ENCODE peak calls at places on chromosomes 11 and 22, in five cellular contexts. C is endothelial cell of umbilical vein, U is IMR-90, H is AG04449, W is fibroblast of villous mesenchyme. T is an unnamed sample.

GRCh38 chr11:97772696-97773095 is 1248.1 kb upstream of the CNTN5 start:
- DNase-seq in W (peak), H (no peak), U (no peak), C (no peak), T (no peak)

GRCh38 chr11:124640660-124641059 is 18.0 kb downstream of the TBRG1 start:
- DNase-seq in H (no peak), C (no peak), W (no peak), U (no peak), T (no peak)

GRCh38 chr22:36922752-36923457 is 9.5 kb downstream of the CSF2RB start:
- DNase-seq in C (no peak), H (no peak), W (no peak), U (no peak), T (no peak)

GRCh38 chr22:49555526-49555925 is 272.1 kb downstream of the BRD1 start:
- DNase-seq in H (no peak), C (no peak), U (no peak), W (no peak), T (no peak)

GRCh38 chr11:131561486-131561885 is 191.1 kb downstream of the NTM start:
- DNase-seq in U (no peak), C (no peak), H (no peak), W (no peak), T (no peak)

GRCh38 chr11:61747389-61748285 is 4.8 kb upstream of the MYRF start:
- DNase-seq in H (no peak), C (peak), W (peak), U (peak), T (peak)

GRCh38 chr11:81869337-81870065 is 864.2 kb downstream of the FAM181B start:
- DNase-seq in H (no peak), W (no peak), U (no peak), C (no peak), T (no peak)

GRCh38 chr22:29683536-29683935 is 36.3 kb upstream of the CABP7 start:
- DNase-seq in W (no peak), U (no peak), H (no peak), C (no peak), T (no peak)

GRCh38 chr22:47655930-47656329 is 893.5 kb downstream of the TBC1D22A start:
- DNase-seq in W (no peak), U (no peak), H (no peak), C (no peak), T (no peak)

GRCh38 chr11:68146704-68147474 is 25.7 kb upstream of the CHKA start:
- DNase-seq in H (no peak), C (peak), W (peak), U (peak), T (peak)

GRCh38 chr22:38327805-38328204 is 10.6 kb upstream of the CSNK1E start:
- DNase-seq in C (peak), U (peak), W (peak), H (peak), T (peak)

GRCh38 chr11:3152471-3153110 is 12.5 kb downstream of the OSBPL5 start:
- DNase-seq in W (no peak), U (peak), H (no peak), C (no peak), T (no peak)

GRCh38 chr11:2690261-2690575 is 9.6 kb downstream of the KCNQ1OT1 start:
- DNase-seq in H (no peak), U (no peak), C (no peak), W (no peak), T (no peak)

GRCh38 chr11:46560300-46561025 is 33.4 kb downstream of the AMBRA1 start:
- DNase-seq in W (peak), C (peak), U (peak), H (no peak), T (peak)

GRCh38 chr22:40890881-40891280 is 29.0 kb upstream of the DNAJB7 start:
- DNase-seq in C (no peak), U (peak), W (peak), H (no peak), T (peak)

GRCh38 chr22:32354360-32355351 is 3.0 kb upstream of the RFPL3 start:
- DNase-seq in W (peak), U (peak), H (no peak), C (peak), T (no peak)

GRCh38 chr11:82738116-82738515 is 4.5 kb upstream of the FAM181B start:
- DNase-seq in W (no peak), U (no peak), H (no peak), C (no peak), T (no peak)

GRCh38 chr11:20913113-20913512 is 243.7 kb downstream of the NELL1 start:
- DNase-seq in W (no peak), C (no peak), H (no peak), U (no peak), T (no peak)

GRCh38 chr11:15775051-15775541 is 581.2 kb downstream of the SOX6 start:
- DNase-seq in C (no peak), H (no peak), U (peak), W (no peak), T (peak)

GRCh38 chr11:44631831-44632230 is 66.4 kb downstream of the CD82 start:
- DNase-seq in C (no peak), W (no peak), U (no peak), H (no peak), T (no peak)

GRCh38 chr11:70761906-70762196 is 363.5 kb downstream of the CTTN start:
- DNase-seq in C (no peak), W (no peak), U (no peak), H (no peak), T (no peak)

GRCh38 chr22:23804781-23805291 is 18.1 kb downstream of the SMARCB1 start:
- DNase-seq in U (no peak), W (peak), H (no peak), C (no peak), T (no peak)

GRCh38 chr11:65506770-65507485 is 8.1 kb downstream of the MALAT1 start:
- DNase-seq in C (peak), W (peak), H (peak), U (peak), T (peak)

GRCh38 chr11:44729065-44729464 is 2.3 kb downstream of the TSPAN18 start:
- DNase-seq in W (no peak), H (no peak), C (peak), U (no peak), T (no peak)

GRCh38 chr22:29310863-29311339 is 4.5 kb downstream of the GAS2L1 start:
- DNase-seq in U (peak), W (peak), H (peak), C (peak), T (peak)

GRCh38 chr11:126352934-126353801 is 2.3 kb upstream of the ST3GAL4 start:
- DNase-seq in W (peak), H (no peak), C (peak), U (peak), T (peak)

GRCh38 chr11:121365304-121365703 is 72.7 kb downstream of the SC5D start:
- DNase-seq in U (no peak), H (no peak), W (no peak), C (no peak), T (no peak)

GRCh38 chr11:85718991-85719807 is 33.2 kb upstream of the CCDC89 start:
- DNase-seq in H (peak), C (peak), U (peak), W (peak), T (peak)

GRCh38 chr11:121106812-121107211 is 5.8 kb downstream of the TECTA start:
- DNase-seq in W (no peak), C (no peak), H (no peak), U (no peak), T (no peak)

DNA sequence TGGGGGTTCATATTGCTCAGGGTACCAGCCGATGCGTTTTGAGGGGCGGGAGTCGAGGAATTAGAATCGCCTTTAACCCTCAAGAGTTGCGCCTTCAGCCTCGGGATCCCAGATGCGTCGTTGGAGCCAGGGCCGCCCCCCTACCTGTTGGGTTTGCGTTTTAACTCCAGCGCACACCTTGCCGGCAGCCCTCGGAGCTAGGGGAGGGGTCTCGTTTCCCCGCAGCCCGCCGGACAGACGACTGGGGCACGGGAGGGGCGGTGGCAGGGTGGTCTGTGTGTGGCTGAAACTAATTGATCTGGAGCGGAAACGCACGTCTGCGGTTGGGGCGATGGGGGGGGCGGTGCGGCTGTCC is 3.4 kb upstream of the CCND1 start:
- DNase-seq in U (no peak), W (no peak), H (no peak), C (no peak), T (no peak)
- H3K4me3 ChIP-seq in U (no peak), W (peak), H (peak), C (no peak), T (peak)

DNA sequence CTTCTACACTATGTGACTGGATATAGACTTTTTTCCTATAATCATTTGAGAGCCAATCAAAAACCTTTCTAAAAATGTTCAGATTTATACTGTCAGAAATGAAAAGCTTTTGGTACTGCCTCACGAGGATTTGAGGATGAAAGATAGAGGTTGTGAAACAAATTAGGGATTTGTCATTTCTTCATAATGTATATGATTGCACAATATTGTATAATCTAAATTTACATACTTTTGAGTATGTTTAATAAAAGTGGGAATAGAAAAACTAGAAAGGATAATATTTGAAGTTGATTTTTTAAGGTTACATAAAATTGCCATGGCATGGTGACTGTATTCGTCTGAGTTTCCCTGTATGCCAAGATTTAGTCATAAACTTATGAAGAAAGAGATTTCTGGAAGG is 56.3 kb downstream of the CASP12 start:
- DNase-seq in W (no peak), H (no peak), U (no peak), C (no peak), T (no peak)
- H3K4me3 ChIP-seq in W (no peak), H (no peak), U (no peak), C (no peak), T (no peak)

GRCh38 chr22:44063462-44064371 is 39.6 kb downstream of the PARVB start:
- DNase-seq in C (no peak), H (no peak), W (no peak), U (no peak), T (no peak)
- H3K4me3 ChIP-seq in C (no peak), H (no peak), W (no peak), U (no peak), T (no peak)

GRCh38 chr11:17905477-17905876 is 107.4 kb downstream of the SERGEF start:
- DNase-seq in W (no peak), H (no peak), C (no peak), U (no peak), T (no peak)

GRCh38 chr11:17907046-17907445 is 105.8 kb downstream of the SERGEF start:
- DNase-seq in U (no peak), C (no peak), H (no peak), W (no peak), T (no peak)

GRCh38 chr11:17906436-17906835 is 106.4 kb downstream of the SERGEF start:
- DNase-seq in H (no peak), W (no peak), U (no peak), C (no peak), T (no peak)
- H3K4me3 ChIP-seq in H (no peak), W (no peak), U (no peak), C (no peak), T (no peak)